ENCODE peak calls at places on chromosomes 3 and 15, in four cellular contexts. One of them, this sample, is unnamed.

GRCh38 chr15:80567721-80568157 is 127.4 kb upstream of the ABHD17C start:
- DNase-seq in PC-3: peak; percentile 82
- DNase-seq in CD8-positive, alpha-beta memory T cell: peak; percentile 3
- DNase-seq in CD8-positive, alpha-beta T cell: no peak
- DNase-seq in this sample: peak; percentile 75

GRCh38 chr3:187989458-187990153 is 164.4 kb upstream of the LPP start:
- DNase-seq in CD8-positive, alpha-beta memory T cell: no peak
- DNase-seq in CD8-positive, alpha-beta T cell: no peak
- DNase-seq in PC-3: no peak
- DNase-seq in this sample: no peak

GRCh38 chr3:87088984-87089841 is 98.3 kb upstream of the VGLL3 start:
- DNase-seq in CD8-positive, alpha-beta T cell: no peak
- DNase-seq in PC-3: no peak
- DNase-seq in CD8-positive, alpha-beta memory T cell: no peak
- DNase-seq in this sample: peak; percentile 81

GRCh38 chr15:99895956-99896311 is 162.7 kb upstream of the LYSMD4 start:
- DNase-seq in PC-3: no peak
- DNase-seq in CD8-positive, alpha-beta memory T cell: no peak
- DNase-seq in CD8-positive, alpha-beta T cell: no peak
- DNase-seq in this sample: no peak

GRCh38 chr3:156251424-156251823 is 131.0 kb downstream of the KCNAB1 start:
- DNase-seq in CD8-positive, alpha-beta T cell: no peak
- DNase-seq in PC-3: no peak
- DNase-seq in CD8-positive, alpha-beta memory T cell: no peak
- DNase-seq in this sample: no peak

GRCh38 chr3:138434875-138435772 is 708 bp downstream of the ESYT3 start:
- DNase-seq in CD8-positive, alpha-beta memory T cell: no peak
- DNase-seq in PC-3: no peak
- DNase-seq in CD8-positive, alpha-beta T cell: no peak
- DNase-seq in this sample: no peak

GRCh38 chr15:31605467-31605931 is 278.9 kb downstream of the KLF13 start:
- DNase-seq in CD8-positive, alpha-beta T cell: no peak
- DNase-seq in CD8-positive, alpha-beta memory T cell: no peak
- DNase-seq in PC-3: peak; percentile 44
- DNase-seq in this sample: peak; percentile 15

GRCh38 chr15:72614810-72615532 is 39.5 kb upstream of the GOLGA6B start:
- DNase-seq in CD8-positive, alpha-beta T cell: no peak
- DNase-seq in PC-3: no peak
- DNase-seq in CD8-positive, alpha-beta memory T cell: no peak
- DNase-seq in this sample: no peak

GRCh38 chr15:88637436-88637835 is 1.4 kb upstream of the ISG20 start:
- DNase-seq in CD8-positive, alpha-beta memory T cell: no peak
- DNase-seq in PC-3: no peak
- DNase-seq in CD8-positive, alpha-beta T cell: no peak
- DNase-seq in this sample: no peak

GRCh38 chr15:88638626-88639372 is at the start of gene ISG20:
- DNase-seq in CD8-positive, alpha-beta T cell: peak; percentile 95
- DNase-seq in CD8-positive, alpha-beta memory T cell: peak; percentile 99
- DNase-seq in PC-3: peak; percentile 97
- DNase-seq in this sample: peak; percentile 82

GRCh38 chr15:88636654-88637053 is 2.2 kb upstream of the ISG20 start:
- DNase-seq in CD8-positive, alpha-beta memory T cell: no peak
- DNase-seq in PC-3: no peak
- DNase-seq in CD8-positive, alpha-beta T cell: no peak
- DNase-seq in this sample: no peak

GRCh38 chr15:88636039-88636438 is 2.8 kb upstream of the ISG20 start:
- DNase-seq in PC-3: peak; percentile 85
- DNase-seq in CD8-positive, alpha-beta memory T cell: peak; percentile 82
- DNase-seq in CD8-positive, alpha-beta T cell: peak; percentile 81
- DNase-seq in this sample: no peak

GRCh38 chr15:88637841-88638625 is 783 bp upstream of the ISG20 start:
- DNase-seq in PC-3: no peak
- DNase-seq in CD8-positive, alpha-beta memory T cell: no peak
- DNase-seq in CD8-positive, alpha-beta T cell: no peak
- DNase-seq in this sample: no peak
- H3K4me1 ChIP-seq in PC-3: peaks cover 49% of the 10 kb centered on the region
- H3K4me1 ChIP-seq in CD8-positive, alpha-beta memory T cell: peaks cover 90% of the 10 kb centered on the region
- H3K4me1 ChIP-seq in CD8-positive, alpha-beta T cell: peaks cover 88% of the 10 kb centered on the region
- H3K4me1 ChIP-seq in this sample: peaks cover 7% of the 10 kb centered on the region

GRCh38 chr15:56835598-56836275 is 82.7 kb upstream of the TCF12 start:
- DNase-seq in CD8-positive, alpha-beta T cell: no peak
- DNase-seq in CD8-positive, alpha-beta memory T cell: no peak
- DNase-seq in PC-3: no peak
- DNase-seq in this sample: peak; percentile 47

GRCh38 chr15:56837281-56837680 is 81.2 kb upstream of the TCF12 start:
- DNase-seq in CD8-positive, alpha-beta memory T cell: no peak
- DNase-seq in PC-3: no peak
- DNase-seq in CD8-positive, alpha-beta T cell: no peak
- DNase-seq in this sample: no peak

GRCh38 chr15:56831467-56831866 is 87.0 kb upstream of the TCF12 start:
- DNase-seq in CD8-positive, alpha-beta memory T cell: no peak
- DNase-seq in PC-3: no peak
- DNase-seq in CD8-positive, alpha-beta T cell: no peak
- DNase-seq in this sample: no peak

GRCh38 chr15:56838085-56838484 is 80.4 kb upstream of the TCF12 start:
- DNase-seq in CD8-positive, alpha-beta memory T cell: no peak
- DNase-seq in CD8-positive, alpha-beta T cell: no peak
- DNase-seq in PC-3: no peak
- DNase-seq in this sample: no peak

GRCh38 chr15:56832125-56832524 is 86.3 kb upstream of the TCF12 start:
- DNase-seq in PC-3: peak; percentile 78
- DNase-seq in CD8-positive, alpha-beta memory T cell: no peak
- DNase-seq in CD8-positive, alpha-beta T cell: no peak
- DNase-seq in this sample: no peak
- H3K27ac ChIP-seq in PC-3: peak overlapping the region; percentile 39
- H3K27ac ChIP-seq in CD8-positive, alpha-beta memory T cell: no peak overlapping the region
- H3K27ac ChIP-seq in CD8-positive, alpha-beta T cell: no peak overlapping the region
- H3K27ac ChIP-seq in this sample: no peak overlapping the region

GRCh38 chr3:186257866-186258265 is 104.2 kb downstream of the DGKG start:
- DNase-seq in CD8-positive, alpha-beta memory T cell: no peak
- DNase-seq in PC-3: no peak
- DNase-seq in CD8-positive, alpha-beta T cell: no peak
- DNase-seq in this sample: no peak

GRCh38 chr3:186259612-186260383 is 102.2 kb downstream of the DGKG start:
- DNase-seq in CD8-positive, alpha-beta memory T cell: peak; percentile 37
- DNase-seq in CD8-positive, alpha-beta T cell: peak; percentile 80
- DNase-seq in PC-3: peak; percentile 92
- DNase-seq in this sample: peak; percentile 68

GRCh38 chr3:186260726-186261125 is 101.3 kb downstream of the DGKG start:
- DNase-seq in CD8-positive, alpha-beta memory T cell: no peak
- DNase-seq in CD8-positive, alpha-beta T cell: no peak
- DNase-seq in PC-3: no peak
- DNase-seq in this sample: peak; percentile 61

GRCh38 chr3:186261638-186262037 is 100.4 kb downstream of the DGKG start:
- DNase-seq in CD8-positive, alpha-beta T cell: no peak
- DNase-seq in CD8-positive, alpha-beta memory T cell: no peak
- DNase-seq in PC-3: peak; percentile 51
- DNase-seq in this sample: no peak

GRCh38 chr3:186258968-186259367 is 103.1 kb downstream of the DGKG start:
- DNase-seq in CD8-positive, alpha-beta T cell: no peak
- DNase-seq in CD8-positive, alpha-beta memory T cell: no peak
- DNase-seq in PC-3: no peak
- DNase-seq in this sample: no peak
- H3K27me3 ChIP-seq in CD8-positive, alpha-beta T cell: no peaks in the 10 kb centered on the region
- H3K27me3 ChIP-seq in CD8-positive, alpha-beta memory T cell: no peaks in the 10 kb centered on the region
- H3K27me3 ChIP-seq in PC-3: no peaks in the 10 kb centered on the region
- H3K27me3 ChIP-seq in this sample: no peaks in the 10 kb centered on the region

GRCh38 chr3:45978348-45978747 is 17.3 kb downstream of the FYCO1 start:
- DNase-seq in CD8-positive, alpha-beta memory T cell: peak; percentile 21
- DNase-seq in CD8-positive, alpha-beta T cell: peak; percentile 66
- DNase-seq in PC-3: peak; percentile 77
- DNase-seq in this sample: no peak

GRCh38 chr3:45976191-45977091 is 19.2 kb downstream of the FYCO1 start:
- DNase-seq in PC-3: no peak
- DNase-seq in CD8-positive, alpha-beta memory T cell: peak; percentile 38
- DNase-seq in CD8-positive, alpha-beta T cell: peak; percentile 62
- DNase-seq in this sample: no peak

GRCh38 chr3:45972534-45973402 is 22.9 kb downstream of the FYCO1 start:
- DNase-seq in CD8-positive, alpha-beta memory T cell: no peak
- DNase-seq in PC-3: peak; percentile 94
- DNase-seq in CD8-positive, alpha-beta T cell: no peak
- DNase-seq in this sample: no peak

GRCh38 chr3:45974686-45975085 is 20.9 kb downstream of the FYCO1 start:
- DNase-seq in PC-3: no peak
- DNase-seq in CD8-positive, alpha-beta memory T cell: no peak
- DNase-seq in CD8-positive, alpha-beta T cell: no peak
- DNase-seq in this sample: no peak

GRCh38 chr3:45975696-45976095 is 19.9 kb downstream of the FYCO1 start:
- DNase-seq in CD8-positive, alpha-beta T cell: no peak
- DNase-seq in CD8-positive, alpha-beta memory T cell: no peak
- DNase-seq in PC-3: no peak
- DNase-seq in this sample: no peak
- H3K4me1 ChIP-seq in CD8-positive, alpha-beta T cell: peaks cover 53% of the 10 kb centered on the region
- H3K4me1 ChIP-seq in CD8-positive, alpha-beta memory T cell: peaks cover 87% of the 10 kb centered on the region
- H3K4me1 ChIP-seq in PC-3: peaks cover 35% of the 10 kb centered on the region
- H3K4me1 ChIP-seq in this sample: no peaks in the 10 kb centered on the region

DNA sequence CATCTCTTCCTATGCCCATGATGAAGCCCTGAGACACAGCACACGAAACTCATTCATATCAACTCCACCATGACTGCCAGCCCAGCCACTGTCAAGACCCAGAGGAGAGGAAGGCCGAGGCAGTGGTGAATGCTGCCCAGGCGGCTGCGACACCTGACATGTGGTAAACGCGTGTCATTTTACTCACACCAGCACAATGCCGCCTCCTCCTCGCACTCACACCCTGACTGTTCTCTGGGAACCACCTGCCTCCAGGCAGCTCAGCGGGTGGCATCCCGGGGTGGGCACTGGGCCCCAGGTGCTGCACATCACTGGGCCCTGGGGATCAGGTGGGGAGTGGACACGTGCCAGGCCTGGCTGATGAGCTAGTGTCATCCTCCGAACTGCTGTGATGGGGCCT is 21.5 kb downstream of the KLHL25 start:
- DNase-seq in CD8-positive, alpha-beta T cell: no peak
- DNase-seq in CD8-positive, alpha-beta memory T cell: no peak
- DNase-seq in PC-3: no peak
- DNase-seq in this sample: no peak
- H3K27ac ChIP-seq in CD8-positive, alpha-beta T cell: no peak overlapping the region
- H3K27ac ChIP-seq in CD8-positive, alpha-beta memory T cell: no peak overlapping the region
- H3K27ac ChIP-seq in PC-3: no peak overlapping the region
- H3K27ac ChIP-seq in this sample: no peak overlapping the region

This sample was measured in A673.